ENCODE peak calls at places on chromosomes 12 and 14, in four cellular contexts. D is K562, I is GM12878, G is HepG2. B is an unnamed sample.
A peak's percentile ranks its signal among the peaks of the same experiment; 100 is the strongest.

GRCh38 chr12:65822732-65823480 is 1.4 kb upstream of the HMGA2 start:
- DNase-seq in I (no peak), G (peak; percentile 91), D (no peak), B (peak; percentile 79)

GRCh38 chr12:110744697-110745264 is 2.1 kb upstream of the PPP1CC start:
- DNase-seq in I (no peak), G (peak; percentile 55), D (no peak), B (no peak)

GRCh38 chr12:131910302-131911110 is 16.1 kb downstream of the ULK1 start:
- DNase-seq in I (no peak), G (no peak), D (no peak), B (no peak)

GRCh38 chr12:93766802-93767523 is 89.8 kb downstream of the CRADD start:
- DNase-seq in I (no peak), G (no peak), D (no peak), B (no peak)

GRCh38 chr14:99996951-99997571 is 68.2 kb upstream of the EVL start:
- DNase-seq in G (no peak), I (no peak), D (no peak), B (no peak)

GRCh38 chr12:64912501-64912900 is 88.1 kb downstream of the TBC1D30 start:
- DNase-seq in D (no peak), G (no peak), I (no peak), B (no peak)

GRCh38 chr12:40734283-40734682 is 42.0 kb downstream of the CNTN1 start:
- DNase-seq in D (no peak), I (no peak), G (no peak), B (no peak)

GRCh38 chr12:132314035-132314434 is 15.4 kb downstream of the GALNT9 start:
- DNase-seq in I (no peak), G (no peak), D (no peak), B (no peak)

GRCh38 chr14:74614508-74615495 is 2.8 kb upstream of the LTBP2 start:
- DNase-seq in G (no peak), D (no peak), I (peak; percentile 40), B (no peak)

GRCh38 chr12:49959570-49960473 is 1.9 kb upstream of the AQP5 start:
- DNase-seq in I (no peak), G (no peak), D (no peak), B (peak; percentile 61)

GRCh38 chr14:96053600-96054381 is 14.6 kb downstream of the C14orf132 start:
- DNase-seq in I (no peak), D (no peak), G (no peak), B (no peak)

GRCh38 chr12:123696209-123696608 is 15.9 kb upstream of the ATP6V0A2 start:
- DNase-seq in I (no peak), D (no peak), G (no peak), B (no peak)

GRCh38 chr12:82593901-82594396 is 92.8 kb upstream of the TMTC2 start:
- DNase-seq in G (no peak), I (peak; percentile 49), D (no peak), B (no peak)

GRCh38 chr14:68942281-68943035 is 36.6 kb downstream of the ACTN1 start:
- DNase-seq in I (no peak), G (no peak), D (no peak), B (no peak)

GRCh38 chr12:76586764-76587395 is 27.3 kb upstream of the OSBPL8 start:
- DNase-seq in D (peak; percentile 17), G (peak; percentile 28), I (no peak), B (no peak)

GRCh38 chr14:21467620-21468019 is 9.1 kb downstream of the RAB2B start:
- DNase-seq in I (no peak), D (no peak), G (no peak), B (no peak)

GRCh38 chr14:93747102-93747501 is 41.2 kb downstream of the PRIMA1 start:
- DNase-seq in I (no peak), G (no peak), D (no peak), B (no peak)

GRCh38 chr14:20198991-20199390 is 8.3 kb downstream of the OR11G2 start:
- DNase-seq in D (no peak), G (no peak), I (no peak), B (no peak)

GRCh38 chr12:132342322-132342721 is 12.9 kb upstream of the GALNT9 start:
- DNase-seq in D (no peak), I (no peak), G (peak; percentile 20), B (peak; percentile 68)

GRCh38 chr12:30794591-30795409 is 40.0 kb upstream of the CAPRIN2 start:
- DNase-seq in D (peak; percentile 43), G (peak; percentile 67), I (no peak), B (peak; percentile 42)

GRCh38 chr12:113472191-113473190 is 820 bp upstream of the LHX5 start:
- DNase-seq in G (no peak), D (no peak), I (no peak), B (peak; percentile 62)

GRCh38 chr14:74476607-74477006 is 16.5 kb downstream of the NPC2 start:
- DNase-seq in I (no peak), D (no peak), G (no peak), B (no peak)

GRCh38 chr12:69475237-69475984 is 5.2 kb downstream of the FRS2 start:
- DNase-seq in G (peak; percentile 61), D (no peak), I (no peak), B (no peak)

GRCh38 chr14:78345346-78345745 is 175.2 kb downstream of the NRXN3 start:
- DNase-seq in G (no peak), I (no peak), D (no peak), B (no peak)

GRCh38 chr14:30296956-30297405 is 262.0 kb upstream of the G2E3 start:
- DNase-seq in D (peak; percentile 22), G (no peak), I (no peak), B (no peak)

GRCh38 chr12:31029916-31030562 is 43.6 kb upstream of the DDX11 start:
- DNase-seq in I (no peak), G (no peak), D (no peak), B (no peak)

GRCh38 chr12:108837680-108838079 is 19.7 kb downstream of the SSH1 start:
- DNase-seq in I (no peak), G (no peak), D (no peak), B (no peak)

GRCh38 chr14:59123975-59124374 is 64.5 kb upstream of the DAAM1 start:
- DNase-seq in D (no peak), I (no peak), G (no peak), B (no peak)

GRCh38 chr12:26185532-26186320 is 9.6 kb upstream of the SSPN start:
- DNase-seq in I (no peak), G (no peak), D (no peak), B (no peak)

GRCh38 chr12:47277071-47277408 is 197.3 kb upstream of the AMIGO2 start:
- DNase-seq in I (no peak), D (no peak), G (no peak), B (no peak)

GRCh38 chr12:39804479-39805241 is 185.1 kb upstream of the ABCD2 start:
- DNase-seq in G (no peak), D (no peak), I (no peak), B (no peak)

GRCh38 chr12:112112423-112113132 is 4.0 kb upstream of the NAA25 start:
- DNase-seq in I (no peak), G (no peak), D (no peak), B (no peak)

GRCh38 chr14:103676881-103677675 is 38.2 kb downstream of the XRCC3 start:
- DNase-seq in I (no peak), G (no peak), D (no peak), B (no peak)

GRCh38 chr12:71840226-71840847 is 778 bp downstream of the TBC1D15 start:
- DNase-seq in D (peak; percentile 48), I (no peak), G (peak; percentile 48), B (no peak)

GRCh38 chr14:101500061-101500460 is 61.2 kb upstream of the DIO3 start:
- DNase-seq in G (no peak), I (no peak), D (no peak), B (no peak)

GRCh38 chr12:118034429-118035193 is 18.1 kb downstream of the RFC5 start:
- DNase-seq in I (no peak), D (no peak), G (peak; percentile 56), B (peak; percentile 18)

DNA sequence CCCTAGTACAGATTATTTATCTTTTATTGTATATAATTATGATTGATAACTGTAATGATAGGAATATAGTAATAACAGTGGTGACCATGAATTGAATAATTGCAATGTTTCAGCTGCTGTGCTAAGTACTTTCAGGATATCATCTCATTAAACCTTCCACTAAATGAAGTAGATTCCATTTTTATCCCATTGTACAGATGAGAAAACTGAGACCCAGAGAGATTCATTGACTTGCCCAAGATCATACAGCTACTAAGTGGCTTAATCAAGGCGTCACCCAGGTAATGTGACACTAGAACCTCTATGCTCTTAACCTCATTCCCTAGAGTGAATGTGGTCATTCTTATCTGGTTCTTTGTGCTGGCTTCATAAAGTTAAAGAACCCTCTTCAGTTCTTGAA is 124.6 kb downstream of the KTN1 start:
- DNase-seq in D (no peak), G (no peak), I (no peak), B (no peak)
- TF ChIP-seq CBFB in D (no peak), G (no peak), I (no peak), B (no peak)

GRCh38 chr14:105324080-105324778 is 9.7 kb downstream of the PACS2 start:
- DNase-seq in D (no peak), I (no peak), G (no peak), B (no peak)
- TF ChIP-seq CBFB in D (no peak), I (no peak), G (no peak), B (no peak)

GRCh38 chr12:4736048-4736447 is 15.8 kb downstream of the GALNT8 start:
- DNase-seq in G (no peak), I (no peak), D (no peak), B (no peak)

GRCh38 chr12:4738541-4738940 is 18.3 kb downstream of the GALNT8 start:
- DNase-seq in I (no peak), G (no peak), D (no peak), B (no peak)

GRCh38 chr12:4734625-4735196 is 14.5 kb downstream of the GALNT8 start:
- DNase-seq in I (no peak), G (no peak), D (no peak), B (no peak)
- TF ChIP-seq CBFB in I (no peak), G (no peak), D (no peak), B (no peak)

GRCh38 chr12:120656008-120656407 is 15.6 kb downstream of the CABP1 start:
- DNase-seq in D (peak; percentile 27), G (no peak), I (no peak), B (no peak)
- TF ChIP-seq CBFB in D (no peak), G (no peak), I (no peak), B (no peak)

B was measured in WTC11.